ENCODE peak calls at places on chromosomes 13 and 19, in four cellular contexts. One of them, this sample, is unnamed.

GRCh38 chr13:111552891-111553637 is 232.6 kb downstream of the TEX29 start:
- DNase-seq in heart left ventricle: no peak
- DNase-seq in effector memory CD4-positive, alpha-beta T cell: no peak
- DNase-seq in stimulated activated CD8-positive, alpha-beta memory T cell treated with anti-CD3 and anti-CD28 coated beads, Interleukin-4, amount 100 ng/mL, for 1 hour: no peak
- DNase-seq in this sample: no peak

GRCh38 chr13:91134773-91135124 is 212.7 kb upstream of the MIR17HG start:
- DNase-seq in heart left ventricle: no peak
- DNase-seq in effector memory CD4-positive, alpha-beta T cell: no peak
- DNase-seq in stimulated activated CD8-positive, alpha-beta memory T cell treated with anti-CD3 and anti-CD28 coated beads, Interleukin-4, amount 100 ng/mL, for 1 hour: no peak
- DNase-seq in this sample: no peak

GRCh38 chr13:44719857-44720671 is 143.9 kb upstream of the TSC22D1 start:
- DNase-seq in heart left ventricle: no peak
- DNase-seq in effector memory CD4-positive, alpha-beta T cell: no peak
- DNase-seq in stimulated activated CD8-positive, alpha-beta memory T cell treated with anti-CD3 and anti-CD28 coated beads, Interleukin-4, amount 100 ng/mL, for 1 hour: no peak
- DNase-seq in this sample: no peak

GRCh38 chr13:26971990-26972888 is 199.4 kb downstream of the USP12 start:
- DNase-seq in heart left ventricle: no peak
- DNase-seq in effector memory CD4-positive, alpha-beta T cell: no peak
- DNase-seq in stimulated activated CD8-positive, alpha-beta memory T cell treated with anti-CD3 and anti-CD28 coated beads, Interleukin-4, amount 100 ng/mL, for 1 hour: no peak
- DNase-seq in this sample: peak

GRCh38 chr13:48266967-48267639 is 34.1 kb downstream of the ITM2B start:
- DNase-seq in heart left ventricle: no peak
- DNase-seq in effector memory CD4-positive, alpha-beta T cell: no peak
- DNase-seq in stimulated activated CD8-positive, alpha-beta memory T cell treated with anti-CD3 and anti-CD28 coated beads, Interleukin-4, amount 100 ng/mL, for 1 hour: no peak
- DNase-seq in this sample: no peak

GRCh38 chr13:48994731-48995130 is 19.0 kb downstream of the FNDC3A start:
- DNase-seq in heart left ventricle: no peak
- DNase-seq in effector memory CD4-positive, alpha-beta T cell: no peak
- DNase-seq in stimulated activated CD8-positive, alpha-beta memory T cell treated with anti-CD3 and anti-CD28 coated beads, Interleukin-4, amount 100 ng/mL, for 1 hour: no peak
- DNase-seq in this sample: no peak

GRCh38 chr13:75986818-75987217 is 350.7 kb downstream of the LMO7 start:
- DNase-seq in heart left ventricle: no peak
- DNase-seq in effector memory CD4-positive, alpha-beta T cell: no peak
- DNase-seq in stimulated activated CD8-positive, alpha-beta memory T cell treated with anti-CD3 and anti-CD28 coated beads, Interleukin-4, amount 100 ng/mL, for 1 hour: no peak
- DNase-seq in this sample: no peak

GRCh38 chr13:73835138-73835721 is 299.0 kb downstream of the KLF12 start:
- DNase-seq in heart left ventricle: no peak
- DNase-seq in effector memory CD4-positive, alpha-beta T cell: no peak
- DNase-seq in stimulated activated CD8-positive, alpha-beta memory T cell treated with anti-CD3 and anti-CD28 coated beads, Interleukin-4, amount 100 ng/mL, for 1 hour: no peak
- DNase-seq in this sample: no peak

GRCh38 chr13:55106509-55106908 is 2034.2 kb upstream of the PRR20A start:
- DNase-seq in heart left ventricle: no peak
- DNase-seq in effector memory CD4-positive, alpha-beta T cell: no peak
- DNase-seq in stimulated activated CD8-positive, alpha-beta memory T cell treated with anti-CD3 and anti-CD28 coated beads, Interleukin-4, amount 100 ng/mL, for 1 hour: no peak
- DNase-seq in this sample: no peak

GRCh38 chr19:37914908-37915307 is 7.9 kb downstream of the SIPA1L3 start:
- DNase-seq in heart left ventricle: no peak
- DNase-seq in effector memory CD4-positive, alpha-beta T cell: no peak
- DNase-seq in stimulated activated CD8-positive, alpha-beta memory T cell treated with anti-CD3 and anti-CD28 coated beads, Interleukin-4, amount 100 ng/mL, for 1 hour: no peak
- DNase-seq in this sample: no peak

GRCh38 chr13:51623473-51623872 is 39.2 kb downstream of the WDFY2 start:
- DNase-seq in heart left ventricle: no peak
- DNase-seq in effector memory CD4-positive, alpha-beta T cell: no peak
- DNase-seq in stimulated activated CD8-positive, alpha-beta memory T cell treated with anti-CD3 and anti-CD28 coated beads, Interleukin-4, amount 100 ng/mL, for 1 hour: no peak
- DNase-seq in this sample: no peak

GRCh38 chr13:50529154-50529882 is 314.2 kb downstream of the DLEU7 start:
- DNase-seq in heart left ventricle: peak
- DNase-seq in effector memory CD4-positive, alpha-beta T cell: no peak
- DNase-seq in stimulated activated CD8-positive, alpha-beta memory T cell treated with anti-CD3 and anti-CD28 coated beads, Interleukin-4, amount 100 ng/mL, for 1 hour: no peak
- DNase-seq in this sample: peak

GRCh38 chr13:63741029-63741813 is 2325.6 kb upstream of the PCDH20 start:
- DNase-seq in heart left ventricle: no peak
- DNase-seq in effector memory CD4-positive, alpha-beta T cell: no peak
- DNase-seq in stimulated activated CD8-positive, alpha-beta memory T cell treated with anti-CD3 and anti-CD28 coated beads, Interleukin-4, amount 100 ng/mL, for 1 hour: no peak
- DNase-seq in this sample: no peak

GRCh38 chr19:18741566-18742121 is 49.5 kb downstream of the COMP start:
- DNase-seq in heart left ventricle: no peak
- DNase-seq in effector memory CD4-positive, alpha-beta T cell: no peak
- DNase-seq in stimulated activated CD8-positive, alpha-beta memory T cell treated with anti-CD3 and anti-CD28 coated beads, Interleukin-4, amount 100 ng/mL, for 1 hour: no peak
- DNase-seq in this sample: peak

GRCh38 chr19:17975032-17975431 is 8.1 kb downstream of the KCNN1 start:
- DNase-seq in heart left ventricle: no peak
- DNase-seq in effector memory CD4-positive, alpha-beta T cell: no peak
- DNase-seq in stimulated activated CD8-positive, alpha-beta memory T cell treated with anti-CD3 and anti-CD28 coated beads, Interleukin-4, amount 100 ng/mL, for 1 hour: no peak
- DNase-seq in this sample: no peak

GRCh38 chr19:45135176-45135575 is 25.6 kb downstream of the NKPD1 start:
- DNase-seq in heart left ventricle: no peak
- DNase-seq in effector memory CD4-positive, alpha-beta T cell: no peak
- DNase-seq in stimulated activated CD8-positive, alpha-beta memory T cell treated with anti-CD3 and anti-CD28 coated beads, Interleukin-4, amount 100 ng/mL, for 1 hour: no peak
- DNase-seq in this sample: no peak

GRCh38 chr19:53471916-53472315 is 4.4 kb downstream of the ZNF813 start:
- DNase-seq in heart left ventricle: no peak
- DNase-seq in effector memory CD4-positive, alpha-beta T cell: no peak
- DNase-seq in stimulated activated CD8-positive, alpha-beta memory T cell treated with anti-CD3 and anti-CD28 coated beads, Interleukin-4, amount 100 ng/mL, for 1 hour: no peak
- DNase-seq in this sample: no peak

GRCh38 chr13:47588676-47589075 is 412.4 kb downstream of the SUCLA2 start:
- DNase-seq in heart left ventricle: no peak
- DNase-seq in effector memory CD4-positive, alpha-beta T cell: no peak
- DNase-seq in stimulated activated CD8-positive, alpha-beta memory T cell treated with anti-CD3 and anti-CD28 coated beads, Interleukin-4, amount 100 ng/mL, for 1 hour: no peak
- DNase-seq in this sample: no peak

GRCh38 chr19:55486971-55487883 is 1.0 kb upstream of the SSC5D start:
- DNase-seq in heart left ventricle: peak
- DNase-seq in effector memory CD4-positive, alpha-beta T cell: no peak
- DNase-seq in stimulated activated CD8-positive, alpha-beta memory T cell treated with anti-CD3 and anti-CD28 coated beads, Interleukin-4, amount 100 ng/mL, for 1 hour: no peak
- DNase-seq in this sample: no peak

GRCh38 chr13:107367258-107367657 is 799.3 kb upstream of the ARGLU1 start:
- DNase-seq in heart left ventricle: no peak
- DNase-seq in effector memory CD4-positive, alpha-beta T cell: no peak
- DNase-seq in stimulated activated CD8-positive, alpha-beta memory T cell treated with anti-CD3 and anti-CD28 coated beads, Interleukin-4, amount 100 ng/mL, for 1 hour: no peak
- DNase-seq in this sample: no peak

GRCh38 chr13:90534617-90535340 is 812.7 kb upstream of the MIR17HG start:
- DNase-seq in heart left ventricle: no peak
- DNase-seq in effector memory CD4-positive, alpha-beta T cell: no peak
- DNase-seq in stimulated activated CD8-positive, alpha-beta memory T cell treated with anti-CD3 and anti-CD28 coated beads, Interleukin-4, amount 100 ng/mL, for 1 hour: no peak
- DNase-seq in this sample: no peak

GRCh38 chr13:85543144-85543543 is 256.1 kb downstream of the SLITRK6 start:
- DNase-seq in heart left ventricle: no peak
- DNase-seq in effector memory CD4-positive, alpha-beta T cell: no peak
- DNase-seq in stimulated activated CD8-positive, alpha-beta memory T cell treated with anti-CD3 and anti-CD28 coated beads, Interleukin-4, amount 100 ng/mL, for 1 hour: no peak
- DNase-seq in this sample: no peak

This sample was measured in pancreas.